ENCODE peak calls at places on chromosomes 11 and 22, in five cellular contexts. W, S, Z, N and E are unnamed samples.

GRCh38 chr22:35215993-35216392 is 41.3 kb upstream of the HMGXB4 start:
- DNase-seq in W (no peak), S (no peak), Z (no peak), N (no peak), E (no peak)

GRCh38 chr11:78699606-78700005 is 124.9 kb upstream of the NARS2 start:
- DNase-seq in W (no peak), S (no peak), Z (no peak), N (no peak), E (no peak)

GRCh38 chr11:114259124-114259526 is 37.1 kb upstream of the NNMT start:
- DNase-seq in W (no peak), S (no peak), Z (no peak), N (peak; percentile 63), E (peak; percentile 28)

GRCh38 chr11:30360741-30361140 is 37.8 kb downstream of the ARL14EP start:
- DNase-seq in W (no peak), S (no peak), Z (no peak), N (no peak), E (no peak)

GRCh38 chr22:49247194-49247924 is 580.3 kb downstream of the BRD1 start:
- DNase-seq in W (no peak), S (no peak), Z (no peak), N (no peak), E (no peak)

GRCh38 chr11:46491661-46492331 is 100.2 kb upstream of the CHRM4 start:
- DNase-seq in W (peak; percentile 20), S (no peak), Z (no peak), N (no peak), E (no peak)

GRCh38 chr11:64400096-64400495 is 41.1 kb downstream of the RPS6KA4 start:
- DNase-seq in W (no peak), S (no peak), Z (no peak), N (no peak), E (no peak)

GRCh38 chr11:120441592-120441991 is 70.0 kb upstream of the GRIK4 start:
- DNase-seq in W (no peak), S (no peak), Z (no peak), N (no peak), E (no peak)

GRCh38 chr22:43346521-43346929 is 3.4 kb upstream of the SCUBE1 start:
- DNase-seq in W (no peak), S (peak; percentile 7), Z (peak; percentile 11), N (peak; percentile 63), E (no peak)

GRCh38 chr22:42179616-42180015 is 49.0 kb upstream of the CYP2D6 start:
- DNase-seq in W (peak; percentile 88), S (peak; percentile 84), Z (no peak), N (no peak), E (no peak)

GRCh38 chr11:3169952-3170755 is 5.0 kb upstream of the OSBPL5 start:
- DNase-seq in W (peak; percentile 61), S (no peak), Z (no peak), N (no peak), E (no peak)

GRCh38 chr11:120413480-120413879 is 77.3 kb downstream of the ARHGEF12 start:
- DNase-seq in W (peak; percentile 85), S (peak; percentile 53), Z (no peak), N (no peak), E (no peak)

GRCh38 chr22:50503475-50504145 is 3.9 kb downstream of the LMF2 start:
- DNase-seq in W (no peak), S (no peak), Z (no peak), N (no peak), E (no peak)

GRCh38 chr11:2752204-2752772 is 52.5 kb upstream of the KCNQ1OT1 start:
- DNase-seq in W (peak; percentile 32), S (no peak), Z (no peak), N (no peak), E (no peak)

GRCh38 chr11:128574576-128575011 is 12.8 kb downstream of the ETS1 start:
- DNase-seq in W (peak; percentile 72), S (no peak), Z (no peak), N (no peak), E (no peak)

GRCh38 chr11:125923012-125923579 is 18.8 kb downstream of the DDX25 start:
- DNase-seq in W (peak; percentile 68), S (peak; percentile 44), Z (no peak), N (peak; percentile 75), E (peak; percentile 39)

GRCh38 chr22:19905619-19906276 is 35.8 kb upstream of the COMT start:
- DNase-seq in W (no peak), S (no peak), Z (no peak), N (no peak), E (no peak)

GRCh38 chr22:32916025-32916424 is 114.5 kb downstream of the TIMP3 start:
- DNase-seq in W (no peak), S (no peak), Z (no peak), N (no peak), E (no peak)

GRCh38 chr11:102226702-102227101 is 90.6 kb upstream of the BIRC3 start:
- DNase-seq in W (peak; percentile 88), S (no peak), Z (no peak), N (no peak), E (no peak)

GRCh38 chr22:49616356-49617231 is 211.1 kb downstream of the BRD1 start:
- DNase-seq in W (no peak), S (no peak), Z (no peak), N (no peak), E (no peak)

GRCh38 chr11:62604460-62605130 is 2.9 kb upstream of the MTA2 start:
- DNase-seq in W (no peak), S (no peak), Z (no peak), N (no peak), E (peak; percentile 33)

GRCh38 chr11:124315052-124315451 is 1.3 kb upstream of the OR8D1 start:
- DNase-seq in W (peak; percentile 80), S (no peak), Z (no peak), N (no peak), E (no peak)

GRCh38 chr22:50627452-50627913 is 469 bp downstream of the ARSA start:
- DNase-seq in W (no peak), S (no peak), Z (no peak), N (no peak), E (no peak)

GRCh38 chr11:92528051-92528450 is 303.4 kb downstream of the FAT3 start:
- DNase-seq in W (peak; percentile 46), S (no peak), Z (no peak), N (no peak), E (no peak)

GRCh38 chr11:32213223-32213622 is 122.3 kb downstream of the RCN1 start:
- DNase-seq in W (peak; percentile 74), S (peak; percentile 50), Z (no peak), N (no peak), E (no peak)

GRCh38 chr11:129608711-129609110 is 206.9 kb upstream of the TMEM45B start:
- DNase-seq in W (no peak), S (no peak), Z (no peak), N (no peak), E (no peak)

GRCh38 chr11:75429641-75429901 is 3.4 kb downstream of the KLHL35 start:
- DNase-seq in W (no peak), S (no peak), Z (no peak), N (no peak), E (no peak)